ENCODE peak calls at places on chromosomes 16 and 17, in four cellular contexts. V is left ventricle myocardium inferior, T is Ammon's horn, P is ovary. G is an unnamed sample.

GRCh38 chr16:27698266-27698665 is 148.3 kb downstream of the KATNIP start:
- DNase-seq in V (no peak), T (no peak), P (no peak), G (no peak)

GRCh38 chr16:15976929-15977637 is 27.7 kb downstream of the ABCC1 start:
- DNase-seq in V (no peak), T (no peak), P (peak), G (no peak)

GRCh38 chr17:3585826-3586225 is 23.4 kb downstream of the TRPV1 start:
- DNase-seq in V (no peak), T (no peak), P (no peak), G (no peak)

GRCh38 chr17:49290690-49291326 is 60.2 kb upstream of the PHOSPHO1 start:
- DNase-seq in V (no peak), T (no peak), P (no peak), G (peak)

GRCh38 chr17:28741358-28742349 is 2.2 kb upstream of the TRAF4 start:
- DNase-seq in V (no peak), T (peak), P (no peak), G (no peak)

GRCh38 chr17:81556863-81557262 is 4.7 kb upstream of the FAAP100 start:
- DNase-seq in V (no peak), T (no peak), P (no peak), G (no peak)

GRCh38 chr16:58481931-58482330 is 18.0 kb upstream of the NDRG4 start:
- DNase-seq in V (no peak), T (no peak), P (no peak), G (no peak)

GRCh38 chr17:81513669-81514484 is 1.3 kb upstream of the ACTG1 start:
- DNase-seq in V (peak), T (peak), P (peak), G (no peak)

GRCh38 chr17:4696432-4696796 is 7.5 kb downstream of the PELP1 start:
- DNase-seq in V (no peak), T (no peak), P (no peak), G (peak)

GRCh38 chr17:31202968-31203367 is 94.1 kb downstream of the OMG start:
- DNase-seq in V (no peak), T (no peak), P (no peak), G (no peak)

GRCh38 chr17:73011016-73011486 is 81.4 kb downstream of the SLC39A11 start:
- DNase-seq in V (no peak), T (no peak), P (no peak), G (no peak)

GRCh38 chr16:77298638-77299360 is 99.6 kb downstream of the SYCE1L start:
- DNase-seq in V (no peak), T (no peak), P (no peak), G (no peak)

GRCh38 chr17:70168979-70169706 is at the start of gene KCNJ2:
- DNase-seq in V (peak), T (peak), P (peak), G (no peak)